ENCODE peak calls at places on chromosomes 7 and 10, in seven cellular contexts. B, N, P, Z, L, J and E are unnamed samples. For H3K9me3, the result is how much of the 10 kb centered on the place peaks cover.

GRCh38 chr10:88117227-88117626 is 253.8 kb downstream of the PTEN start:
- DNase-seq in B (no peak), N (no peak), P (no peak), Z (no peak), L (no peak), J (no peak), E (no peak)

GRCh38 chr7:5549096-5549896 is 125.7 kb upstream of the TNRC18 start:
- DNase-seq in B (peak), N (no peak), P (no peak), Z (peak), L (no peak), J (peak), E (no peak)

GRCh38 chr10:14052926-14053325 is 277.8 kb downstream of the FRMD4A start:
- DNase-seq in B (no peak), N (no peak), P (no peak), Z (no peak), L (no peak), J (no peak), E (no peak)

GRCh38 chr10:103276941-103277712 is at the start of gene INA:
- DNase-seq in B (peak), N (no peak), P (no peak), Z (no peak), L (no peak), J (no peak), E (no peak)

GRCh38 chr10:29141761-29142160 is 147.1 kb upstream of the LYZL1 start:
- DNase-seq in B (peak), N (no peak), P (no peak), Z (no peak), L (no peak), J (no peak), E (no peak)

GRCh38 chr7:133602291-133602690 is 349.4 kb downstream of the EXOC4 start:
- DNase-seq in B (peak), N (no peak), P (no peak), Z (no peak), L (no peak), J (no peak), E (no peak)

GRCh38 chr10:98062424-98062823 is 32.0 kb upstream of the CRTAC1 start:
- DNase-seq in B (no peak), N (no peak), P (no peak), Z (no peak), L (no peak), J (no peak), E (no peak)

GRCh38 chr7:77422500-77422899 is 6.4 kb upstream of the GSAP start:
- DNase-seq in B (no peak), N (no peak), P (no peak), Z (no peak), L (no peak), J (no peak), E (no peak)

GRCh38 chr7:738241-738640 is 11.2 kb upstream of the PRKAR1B start:
- DNase-seq in B (no peak), N (no peak), P (no peak), Z (no peak), L (no peak), J (peak), E (no peak)

GRCh38 chr7:5396542-5396941 is 27.1 kb downstream of the TNRC18 start:
- DNase-seq in B (no peak), N (peak), P (no peak), Z (peak), L (peak), J (no peak), E (no peak)

GRCh38 chr10:70809726-70810125 is 6.0 kb upstream of the SGPL1 start:
- DNase-seq in B (no peak), N (no peak), P (no peak), Z (no peak), L (no peak), J (no peak), E (no peak)

DNA sequence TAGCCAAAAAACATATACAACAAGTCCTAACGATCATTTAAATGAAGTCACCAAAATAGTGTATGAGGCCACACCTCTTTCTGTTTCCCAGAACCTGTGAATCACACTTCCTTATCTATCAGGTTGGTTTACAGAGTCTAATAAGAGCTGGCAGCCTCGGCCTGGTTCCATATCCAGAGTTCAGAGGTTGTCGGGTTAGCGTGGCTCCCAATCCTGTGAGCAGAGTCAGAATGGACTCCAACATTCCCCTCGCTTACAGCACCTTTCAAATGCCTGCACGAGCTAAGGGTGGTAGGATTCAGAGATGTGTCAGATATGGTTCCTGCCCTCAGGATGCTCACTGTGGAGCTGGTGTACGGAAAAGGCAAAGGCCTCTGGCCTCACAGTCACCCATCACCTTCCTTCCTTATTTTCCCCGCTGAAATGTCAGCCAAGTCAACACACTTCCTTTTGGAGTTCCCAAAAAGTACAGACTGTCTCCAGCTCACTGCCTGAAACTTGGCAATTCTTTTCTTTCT is 6.0 kb downstream of the IL15RA start:
- DNase-seq in B (peak), N (no peak), P (no peak), Z (no peak), L (peak), J (peak), E (peak)
- TF ChIP-seq POLR2A in B (no peak), N (no peak), P (no peak), Z (no peak), L (no peak), J (no peak), E (no peak)

DNA sequence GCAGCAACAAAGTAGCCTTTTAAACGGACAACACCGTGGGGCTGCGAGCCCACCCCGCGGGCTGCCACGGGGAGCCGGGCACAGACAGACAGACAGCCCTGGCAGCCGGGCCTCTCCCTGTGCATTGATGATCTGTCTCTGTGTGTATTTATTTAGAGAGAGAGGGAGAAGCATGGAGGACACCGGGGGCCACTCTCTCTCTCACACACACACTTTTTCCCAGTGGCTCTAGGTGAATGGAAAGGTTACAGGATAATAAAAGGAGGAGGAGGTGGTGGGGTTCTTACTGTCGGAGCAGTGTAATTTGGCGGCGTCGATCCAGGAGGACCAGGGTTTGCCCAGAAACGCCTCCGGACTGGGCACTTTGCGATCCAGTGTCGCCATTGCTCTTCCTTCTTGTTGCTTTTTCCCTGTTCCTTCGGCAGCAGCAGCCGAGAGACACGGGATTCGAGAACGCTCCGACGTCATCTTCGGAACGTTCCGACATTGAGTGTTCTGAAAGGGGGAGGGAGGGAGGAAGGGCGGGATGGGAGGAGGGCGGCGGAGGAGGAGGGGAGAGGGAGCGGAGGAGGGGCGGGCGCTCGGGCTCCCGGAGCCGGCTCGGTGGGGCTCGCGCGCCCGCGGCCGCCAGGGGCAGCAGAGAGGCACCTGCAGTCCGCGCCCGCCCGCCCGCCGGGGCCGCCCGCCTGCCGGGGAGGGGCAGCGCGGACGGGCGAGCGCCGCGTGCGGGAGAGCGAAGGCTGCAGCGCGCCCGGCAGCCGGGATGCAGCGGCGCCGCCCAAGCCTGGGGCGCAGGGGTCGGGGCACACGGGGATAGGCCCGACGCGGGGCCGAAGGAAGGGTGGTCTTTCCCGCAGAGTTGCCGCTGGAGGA is at the start of gene ATXN7L1:
- DNase-seq in B (peak), N (peak), P (peak), Z (peak), L (peak), J (peak), E (peak)
- TF ChIP-seq POLR2AphosphoS5 in B (peak), N (peak), P (peak), Z (peak), L (peak), J (no peak), E (peak)

DNA sequence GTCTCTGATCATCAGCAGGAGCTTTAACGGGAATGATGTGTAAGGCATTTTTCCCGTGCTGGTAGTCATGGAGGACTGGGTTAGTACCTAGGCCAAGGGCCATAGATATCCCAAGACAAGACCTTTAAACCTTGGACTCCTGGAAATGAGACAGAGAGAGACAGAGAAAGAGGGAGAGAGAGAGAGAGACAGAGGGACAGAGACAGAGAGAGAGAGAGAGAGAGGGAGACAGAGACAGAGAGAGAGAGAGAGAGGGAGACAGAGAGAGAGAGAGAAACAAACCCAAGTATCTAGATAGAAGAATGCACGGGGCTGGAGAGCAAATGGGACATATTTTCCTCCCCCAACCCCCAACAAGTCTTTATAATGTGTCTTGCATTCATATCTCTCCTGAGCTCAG is 22.3 kb downstream of the ZC3HAV1 start:
- DNase-seq in B (no peak), N (no peak), P (no peak), Z (no peak), L (no peak), J (no peak), E (no peak)
- H3K9me3 ChIP-seq in B (under half), N (under half), P (under half), Z (under half), L (under half), J (under half), E (under half)

GRCh38 chr10:44572146-44572545 is 187.2 kb upstream of the CXCL12 start:
- DNase-seq in B (no peak), N (no peak), P (no peak), Z (no peak), L (no peak), J (no peak), E (no peak)
- TF ChIP-seq POLR2A in B (no peak), N (no peak), P (no peak), Z (no peak), L (no peak), J (no peak), E (no peak)

DNA sequence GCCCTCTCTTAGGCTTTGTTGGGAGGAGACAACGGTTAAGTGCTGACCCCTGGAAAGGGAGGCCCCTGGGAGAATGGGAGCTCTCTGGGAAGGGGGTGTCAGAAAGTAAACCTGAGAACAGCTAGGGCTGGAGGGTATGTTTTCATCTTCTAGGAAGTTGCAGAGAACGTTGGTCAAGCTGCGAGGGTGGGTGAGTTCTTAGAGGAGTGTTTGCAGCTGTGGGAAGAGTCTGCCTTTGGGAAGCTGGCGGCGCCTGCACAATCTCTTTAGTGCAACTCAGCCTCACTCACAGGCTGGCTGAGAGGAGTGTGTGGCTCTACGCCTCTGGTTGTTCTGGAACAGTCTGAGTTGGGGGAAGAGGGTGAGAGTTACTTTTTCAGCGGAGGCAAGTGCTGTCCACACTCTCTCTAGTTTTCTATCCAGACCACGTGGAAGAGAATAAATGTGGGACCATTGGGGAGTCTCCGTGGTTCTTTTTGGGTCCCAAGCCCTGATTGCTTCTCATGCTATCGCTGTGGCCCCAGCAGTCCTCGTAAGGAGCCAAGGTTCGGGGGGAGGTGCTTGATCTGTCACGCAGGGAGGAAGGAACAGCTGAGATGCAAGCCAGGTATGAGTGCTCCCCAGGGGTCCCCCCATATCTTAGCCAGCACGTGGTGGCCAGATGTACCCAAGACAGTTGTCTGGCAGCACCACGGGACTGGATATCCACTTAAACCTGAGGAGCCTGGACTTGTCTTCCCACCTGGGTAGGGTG is 237.2 kb downstream of the BUB3 start:
- DNase-seq in B (no peak), N (no peak), P (no peak), Z (no peak), L (no peak), J (no peak), E (no peak)
- TF ChIP-seq POLR2AphosphoS5 in B (no peak), N (no peak), P (no peak), Z (no peak), L (no peak), J (no peak), E (no peak)

GRCh38 chr7:157807510-157807909 is 470.7 kb downstream of the DNAJB6 start:
- DNase-seq in B (no peak), N (no peak), P (no peak), Z (peak), L (no peak), J (no peak), E (no peak)

GRCh38 chr7:157808042-157808441 is 471.2 kb downstream of the DNAJB6 start:
- DNase-seq in B (no peak), N (peak), P (no peak), Z (no peak), L (no peak), J (no peak), E (no peak)

GRCh38 chr7:157809154-157809862 is 472.5 kb downstream of the DNAJB6 start:
- DNase-seq in B (no peak), N (peak), P (no peak), Z (no peak), L (no peak), J (no peak), E (no peak)

GRCh38 chr7:157811946-157812345 is 475.1 kb downstream of the DNAJB6 start:
- DNase-seq in B (no peak), N (peak), P (no peak), Z (no peak), L (no peak), J (no peak), E (no peak)

GRCh38 chr7:157809863-157810851 is 473.4 kb downstream of the DNAJB6 start:
- DNase-seq in B (no peak), N (peak), P (no peak), Z (no peak), L (no peak), J (no peak), E (no peak)
- H3K9me3 ChIP-seq in B (under half), N (under half), P (under half), Z (under half), L (under half), J (under half), E (half or more)

GRCh38 chr10:91908358-91909177 is 718 bp downstream of the FGFBP3 start:
- DNase-seq in B (peak), N (peak), P (peak), Z (peak), L (peak), J (peak), E (peak)
- TF ChIP-seq POLR2A in B (no peak), N (no peak), P (peak), Z (no peak), L (no peak), J (no peak), E (no peak)

DNA sequence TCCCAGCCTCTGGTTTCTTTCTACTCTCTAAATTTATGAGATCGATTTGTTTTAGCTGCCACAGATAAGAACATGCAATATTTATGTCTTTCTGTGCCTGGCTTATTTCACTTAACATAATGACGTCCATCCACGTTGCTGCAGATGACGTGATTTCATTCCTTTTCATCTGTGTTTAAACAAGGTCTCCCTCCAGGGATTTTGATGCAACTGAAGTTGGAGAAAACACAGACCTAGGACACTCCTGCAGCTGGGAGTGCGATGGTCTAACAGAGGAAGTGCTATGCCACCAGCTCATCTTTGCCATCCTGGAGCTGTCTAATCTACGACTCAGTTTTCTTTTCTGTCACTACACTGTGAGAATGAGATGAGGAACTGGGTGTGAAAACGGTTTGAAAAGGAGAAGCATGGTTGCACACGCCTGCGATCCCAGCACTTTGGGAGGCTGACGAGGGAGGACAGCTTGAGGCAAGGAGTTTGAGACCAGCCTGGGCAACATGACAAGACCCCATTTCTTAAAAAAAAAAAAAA is 1.5 kb upstream of the KCTD7 start:
- DNase-seq in B (no peak), N (no peak), P (no peak), Z (no peak), L (peak), J (no peak), E (no peak)
- TF ChIP-seq POLR2AphosphoS5 in B (no peak), N (no peak), P (no peak), Z (no peak), L (peak), J (no peak), E (no peak)

GRCh38 chr7:56538541-56539429 is 422.6 kb upstream of the NUPR2 start:
- DNase-seq in B (no peak), N (no peak), P (no peak), Z (no peak), L (no peak), J (no peak), E (no peak)

GRCh38 chr7:56537477-56537876 is 421.3 kb upstream of the NUPR2 start:
- DNase-seq in B (no peak), N (no peak), P (no peak), Z (no peak), L (no peak), J (no peak), E (no peak)

DNA sequence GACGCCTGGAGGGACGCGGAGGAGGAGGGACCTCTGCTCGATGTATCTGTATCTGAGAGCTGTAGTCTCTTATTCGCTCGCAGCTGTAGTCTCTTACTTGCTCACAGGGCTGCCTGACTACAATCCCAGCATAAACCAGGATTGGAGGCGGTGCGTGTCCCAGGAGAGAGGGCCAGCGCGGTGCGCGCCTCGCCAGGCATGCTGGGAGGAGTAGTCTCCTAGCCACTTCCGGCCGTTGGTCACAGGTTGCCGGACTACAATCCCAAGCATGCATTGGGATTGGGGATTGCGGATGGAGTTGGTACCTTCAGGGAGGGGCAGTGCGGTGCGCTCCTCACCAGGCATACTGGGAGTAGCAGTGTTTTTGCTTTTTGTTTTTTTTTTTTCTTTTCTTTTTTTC is 421.7 kb upstream of the NUPR2 start:
- DNase-seq in B (no peak), N (no peak), P (no peak), Z (no peak), L (no peak), J (no peak), E (peak)
- H3K9me3 ChIP-seq in B (under half), N (half or more), P (half or more), Z (under half), L (under half), J (under half), E (half or more)

GRCh38 chr7:130994378-130995115 is 260.5 kb upstream of the KLF14 start:
- DNase-seq in B (no peak), N (no peak), P (no peak), Z (no peak), L (no peak), J (no peak), E (peak)
- TF ChIP-seq POLR2A in B (no peak), N (no peak), P (no peak), Z (no peak), L (no peak), J (no peak), E (no peak)